ENCODE peak calls at places on chromosomes 13 and 19, in ten cellular contexts. One of them, this sample, is unnamed. For H3K4me1, the result is how much of the 10 kb centered on the place peaks cover.

GRCh38 chr13:113397606-113398425 is 33.9 kb upstream of the GRTP1 start:
- DNase-seq in lung: no peak
- DNase-seq in endodermal cell: peak
- DNase-seq in aorta: no peak
- DNase-seq in body of pancreas: no peak
- DNase-seq in heart left ventricle: no peak
- DNase-seq in thoracic aorta: no peak
- DNase-seq in astrocyte: no peak
- DNase-seq in adrenal gland: no peak
- DNase-seq in HAP-1: no peak
- DNase-seq in this sample: no peak

GRCh38 chr19:6736917-6737283 is 480 bp downstream of the GPR108 start:
- DNase-seq in lung: no peak
- DNase-seq in endodermal cell: no peak
- DNase-seq in aorta: no peak
- DNase-seq in body of pancreas: no peak
- DNase-seq in heart left ventricle: no peak
- DNase-seq in thoracic aorta: no peak
- DNase-seq in astrocyte: no peak
- DNase-seq in adrenal gland: no peak
- DNase-seq in HAP-1: no peak
- DNase-seq in this sample: no peak

GRCh38 chr19:45275370-45275971 is 24.4 kb downstream of the MARK4 start:
- DNase-seq in lung: no peak
- DNase-seq in endodermal cell: no peak
- DNase-seq in aorta: no peak
- DNase-seq in body of pancreas: no peak
- DNase-seq in heart left ventricle: no peak
- DNase-seq in thoracic aorta: no peak
- DNase-seq in astrocyte: no peak
- DNase-seq in adrenal gland: no peak
- DNase-seq in HAP-1: peak
- DNase-seq in this sample: no peak

GRCh38 chr19:49589391-49589790 is 1.6 kb upstream of the PRR12 start:
- DNase-seq in lung: no peak
- DNase-seq in endodermal cell: no peak
- DNase-seq in aorta: no peak
- DNase-seq in body of pancreas: no peak
- DNase-seq in heart left ventricle: no peak
- DNase-seq in thoracic aorta: no peak
- DNase-seq in astrocyte: no peak
- DNase-seq in adrenal gland: no peak
- DNase-seq in HAP-1: no peak
- DNase-seq in this sample: no peak

GRCh38 chr13:26653310-26653709 is 95.8 kb downstream of the WASF3 start:
- DNase-seq in lung: no peak
- DNase-seq in endodermal cell: no peak
- DNase-seq in aorta: no peak
- DNase-seq in body of pancreas: no peak
- DNase-seq in heart left ventricle: no peak
- DNase-seq in thoracic aorta: no peak
- DNase-seq in astrocyte: no peak
- DNase-seq in adrenal gland: no peak
- DNase-seq in HAP-1: no peak
- DNase-seq in this sample: no peak

GRCh38 chr19:53511933-53512374 is 26.0 kb upstream of the ZNF331 start:
- DNase-seq in lung: peak
- DNase-seq in endodermal cell: peak
- DNase-seq in aorta: peak
- DNase-seq in body of pancreas: peak
- DNase-seq in heart left ventricle: peak
- DNase-seq in thoracic aorta: no peak
- DNase-seq in astrocyte: peak
- DNase-seq in adrenal gland: peak
- DNase-seq in HAP-1: peak
- DNase-seq in this sample: peak

GRCh38 chr13:85729296-85729695 is 69.9 kb downstream of the SLITRK6 start:
- DNase-seq in lung: no peak
- DNase-seq in endodermal cell: no peak
- DNase-seq in aorta: no peak
- DNase-seq in body of pancreas: no peak
- DNase-seq in heart left ventricle: no peak
- DNase-seq in thoracic aorta: no peak
- DNase-seq in astrocyte: peak
- DNase-seq in adrenal gland: no peak
- DNase-seq in HAP-1: no peak
- DNase-seq in this sample: no peak

GRCh38 chr13:97567510-97568243 is 133.7 kb downstream of the RAP2A start:
- DNase-seq in lung: peak
- DNase-seq in endodermal cell: peak
- DNase-seq in aorta: peak
- DNase-seq in body of pancreas: peak
- DNase-seq in heart left ventricle: no peak
- DNase-seq in thoracic aorta: no peak
- DNase-seq in astrocyte: peak
- DNase-seq in adrenal gland: peak
- DNase-seq in HAP-1: no peak
- DNase-seq in this sample: no peak

GRCh38 chr13:38875186-38875875 is 115.3 kb downstream of the STOML3 start:
- DNase-seq in lung: no peak
- DNase-seq in endodermal cell: no peak
- DNase-seq in aorta: no peak
- DNase-seq in body of pancreas: no peak
- DNase-seq in heart left ventricle: no peak
- DNase-seq in thoracic aorta: no peak
- DNase-seq in astrocyte: no peak
- DNase-seq in adrenal gland: no peak
- DNase-seq in HAP-1: no peak
- DNase-seq in this sample: no peak

GRCh38 chr13:101267656-101268055 is 148.7 kb downstream of the NALCN start:
- DNase-seq in lung: no peak
- DNase-seq in endodermal cell: no peak
- DNase-seq in aorta: no peak
- DNase-seq in body of pancreas: no peak
- DNase-seq in heart left ventricle: no peak
- DNase-seq in thoracic aorta: no peak
- DNase-seq in astrocyte: peak
- DNase-seq in adrenal gland: no peak
- DNase-seq in HAP-1: no peak
- DNase-seq in this sample: no peak

GRCh38 chr13:86830046-86830445 is 841.1 kb upstream of the SLITRK5 start:
- DNase-seq in lung: no peak
- DNase-seq in endodermal cell: no peak
- DNase-seq in aorta: no peak
- DNase-seq in body of pancreas: no peak
- DNase-seq in heart left ventricle: no peak
- DNase-seq in thoracic aorta: no peak
- DNase-seq in astrocyte: no peak
- DNase-seq in adrenal gland: no peak
- DNase-seq in HAP-1: no peak
- DNase-seq in this sample: no peak

GRCh38 chr13:25971499-25972145 is 80.2 kb downstream of the SHISA2 start:
- DNase-seq in lung: no peak
- DNase-seq in endodermal cell: no peak
- DNase-seq in aorta: no peak
- DNase-seq in body of pancreas: no peak
- DNase-seq in heart left ventricle: no peak
- DNase-seq in thoracic aorta: no peak
- DNase-seq in astrocyte: no peak
- DNase-seq in adrenal gland: no peak
- DNase-seq in HAP-1: no peak
- DNase-seq in this sample: peak

GRCh38 chr13:27022571-27023311 is 148.9 kb downstream of the USP12 start:
- DNase-seq in lung: no peak
- DNase-seq in endodermal cell: peak
- DNase-seq in aorta: no peak
- DNase-seq in body of pancreas: no peak
- DNase-seq in heart left ventricle: no peak
- DNase-seq in thoracic aorta: no peak
- DNase-seq in astrocyte: peak
- DNase-seq in adrenal gland: peak
- DNase-seq in HAP-1: no peak
- DNase-seq in this sample: no peak

GRCh38 chr19:7191946-7192691 is 102.1 kb downstream of the INSR start:
- DNase-seq in lung: no peak
- DNase-seq in endodermal cell: no peak
- DNase-seq in aorta: no peak
- DNase-seq in body of pancreas: no peak
- DNase-seq in heart left ventricle: no peak
- DNase-seq in thoracic aorta: no peak
- DNase-seq in astrocyte: no peak
- DNase-seq in adrenal gland: no peak
- DNase-seq in HAP-1: no peak
- DNase-seq in this sample: peak

GRCh38 chr13:21326155-21327030 is 132.7 kb downstream of the ZDHHC20 start:
- DNase-seq in lung: no peak
- DNase-seq in endodermal cell: peak
- DNase-seq in aorta: no peak
- DNase-seq in body of pancreas: peak
- DNase-seq in heart left ventricle: no peak
- DNase-seq in thoracic aorta: no peak
- DNase-seq in astrocyte: peak
- DNase-seq in adrenal gland: peak
- DNase-seq in HAP-1: no peak
- DNase-seq in this sample: no peak

GRCh38 chr13:32150794-32151193 is 119.2 kb downstream of the FRY start:
- DNase-seq in lung: peak
- DNase-seq in endodermal cell: no peak
- DNase-seq in aorta: peak
- DNase-seq in body of pancreas: peak
- DNase-seq in heart left ventricle: peak
- DNase-seq in thoracic aorta: no peak
- DNase-seq in astrocyte: peak
- DNase-seq in adrenal gland: peak
- DNase-seq in HAP-1: no peak
- DNase-seq in this sample: no peak

GRCh38 chr13:33554919-33555791 is 262.8 kb upstream of the RFC3 start:
- DNase-seq in lung: no peak
- DNase-seq in endodermal cell: no peak
- DNase-seq in aorta: no peak
- DNase-seq in body of pancreas: no peak
- DNase-seq in heart left ventricle: no peak
- DNase-seq in thoracic aorta: no peak
- DNase-seq in astrocyte: no peak
- DNase-seq in adrenal gland: no peak
- DNase-seq in HAP-1: no peak
- DNase-seq in this sample: no peak

GRCh38 chr13:38670627-38671026 is 16.2 kb upstream of the FREM2 start:
- DNase-seq in lung: no peak
- DNase-seq in endodermal cell: no peak
- DNase-seq in aorta: no peak
- DNase-seq in body of pancreas: no peak
- DNase-seq in heart left ventricle: no peak
- DNase-seq in thoracic aorta: no peak
- DNase-seq in astrocyte: peak
- DNase-seq in adrenal gland: no peak
- DNase-seq in HAP-1: no peak
- DNase-seq in this sample: no peak

GRCh38 chr13:80037505-80037888 is 303.4 kb downstream of the SPRY2 start:
- DNase-seq in lung: no peak
- DNase-seq in endodermal cell: no peak
- DNase-seq in aorta: peak
- DNase-seq in body of pancreas: no peak
- DNase-seq in heart left ventricle: no peak
- DNase-seq in thoracic aorta: no peak
- DNase-seq in astrocyte: peak
- DNase-seq in adrenal gland: no peak
- DNase-seq in HAP-1: no peak
- DNase-seq in this sample: no peak

GRCh38 chr19:51367565-51368365 is 1.0 kb downstream of the CLDND2 start:
- DNase-seq in lung: peak
- DNase-seq in endodermal cell: peak
- DNase-seq in aorta: peak
- DNase-seq in body of pancreas: peak
- DNase-seq in heart left ventricle: peak
- DNase-seq in thoracic aorta: peak
- DNase-seq in astrocyte: peak
- DNase-seq in adrenal gland: peak
- DNase-seq in HAP-1: peak
- DNase-seq in this sample: peak

GRCh38 chr19:10501971-10502523 is 1.1 kb downstream of the KEAP1 start:
- DNase-seq in lung: peak
- DNase-seq in endodermal cell: peak
- DNase-seq in aorta: peak
- DNase-seq in body of pancreas: peak
- DNase-seq in heart left ventricle: peak
- DNase-seq in thoracic aorta: peak
- DNase-seq in astrocyte: no peak
- DNase-seq in adrenal gland: peak
- DNase-seq in HAP-1: peak
- DNase-seq in this sample: no peak

GRCh38 chr19:3431760-3432397 is 48.4 kb downstream of the SMIM24 start:
- DNase-seq in lung: no peak
- DNase-seq in endodermal cell: no peak
- DNase-seq in aorta: no peak
- DNase-seq in body of pancreas: no peak
- DNase-seq in heart left ventricle: no peak
- DNase-seq in thoracic aorta: no peak
- DNase-seq in astrocyte: no peak
- DNase-seq in adrenal gland: no peak
- DNase-seq in HAP-1: no peak
- DNase-seq in this sample: no peak
- H3K4me1 ChIP-seq in lung: under half
- H3K4me1 ChIP-seq in endodermal cell: under half
- H3K4me1 ChIP-seq in aorta: under half
- H3K4me1 ChIP-seq in body of pancreas: under half
- H3K4me1 ChIP-seq in heart left ventricle: half or more
- H3K4me1 ChIP-seq in thoracic aorta: half or more
- H3K4me1 ChIP-seq in astrocyte: under half
- H3K4me1 ChIP-seq in adrenal gland: half or more
- H3K4me1 ChIP-seq in HAP-1: under half
- H3K4me1 ChIP-seq in this sample: under half

GRCh38 chr19:23461120-23461519 is 65.8 kb upstream of the ZNF91 start:
- DNase-seq in lung: no peak
- DNase-seq in endodermal cell: no peak
- DNase-seq in aorta: no peak
- DNase-seq in body of pancreas: no peak
- DNase-seq in heart left ventricle: no peak
- DNase-seq in thoracic aorta: no peak
- DNase-seq in astrocyte: no peak
- DNase-seq in adrenal gland: no peak
- DNase-seq in HAP-1: no peak
- DNase-seq in this sample: no peak
- H3K4me1 ChIP-seq in lung: under half
- H3K4me1 ChIP-seq in endodermal cell: under half
- H3K4me1 ChIP-seq in aorta: under half
- H3K4me1 ChIP-seq in body of pancreas: under half
- H3K4me1 ChIP-seq in heart left ventricle: under half
- H3K4me1 ChIP-seq in thoracic aorta: under half
- H3K4me1 ChIP-seq in astrocyte: under half
- H3K4me1 ChIP-seq in adrenal gland: under half
- H3K4me1 ChIP-seq in HAP-1: under half
- H3K4me1 ChIP-seq in this sample: under half

GRCh38 chr13:44757671-44758070 is 181.5 kb upstream of the TSC22D1 start:
- DNase-seq in lung: no peak
- DNase-seq in endodermal cell: no peak
- DNase-seq in aorta: no peak
- DNase-seq in body of pancreas: no peak
- DNase-seq in heart left ventricle: no peak
- DNase-seq in thoracic aorta: no peak
- DNase-seq in astrocyte: no peak
- DNase-seq in adrenal gland: no peak
- DNase-seq in HAP-1: no peak
- DNase-seq in this sample: no peak
- H3K4me1 ChIP-seq in lung: under half
- H3K4me1 ChIP-seq in endodermal cell: under half
- H3K4me1 ChIP-seq in aorta: under half
- H3K4me1 ChIP-seq in body of pancreas: half or more
- H3K4me1 ChIP-seq in heart left ventricle: under half
- H3K4me1 ChIP-seq in thoracic aorta: under half
- H3K4me1 ChIP-seq in astrocyte: under half
- H3K4me1 ChIP-seq in adrenal gland: under half
- H3K4me1 ChIP-seq in HAP-1: under half
- H3K4me1 ChIP-seq in this sample: under half

GRCh38 chr13:110233181-110233641 is 73.7 kb downstream of the COL4A1 start:
- DNase-seq in lung: no peak
- DNase-seq in endodermal cell: peak
- DNase-seq in aorta: peak
- DNase-seq in body of pancreas: no peak
- DNase-seq in heart left ventricle: peak
- DNase-seq in thoracic aorta: peak
- DNase-seq in astrocyte: peak
- DNase-seq in adrenal gland: peak
- DNase-seq in HAP-1: no peak
- DNase-seq in this sample: no peak
- H3K4me1 ChIP-seq in lung: under half
- H3K4me1 ChIP-seq in endodermal cell: under half
- H3K4me1 ChIP-seq in aorta: under half
- H3K4me1 ChIP-seq in body of pancreas: under half
- H3K4me1 ChIP-seq in heart left ventricle: half or more
- H3K4me1 ChIP-seq in thoracic aorta: half or more
- H3K4me1 ChIP-seq in astrocyte: under half
- H3K4me1 ChIP-seq in adrenal gland: under half
- H3K4me1 ChIP-seq in HAP-1: under half
- H3K4me1 ChIP-seq in this sample: under half

This sample was measured in CD4-positive, alpha-beta memory T cell.